ENCODE peak calls at places on chromosome 15, in four cellular contexts. W is GM23338, Q is MM.1S, H is GM23248. A is an unnamed sample. For H3K4me1 and H3F3A, the result is how much of the 10 kb centered on the place peaks cover.

GRCh38 chr15:92377083-92377789 is 16.4 kb upstream of the ST8SIA2 start:
- DNase-seq in W (no peak), Q (no peak), H (peak), A (no peak)

GRCh38 chr15:82315519-82316246 is 33.6 kb downstream of the GOLGA6L10 start:
- DNase-seq in W (no peak), Q (no peak), H (no peak), A (no peak)

GRCh38 chr15:57205999-57206398 is 170.3 kb upstream of the CGNL1 start:
- DNase-seq in W (no peak), Q (no peak), H (no peak), A (no peak)

GRCh38 chr15:94075349-94075748 is 156.0 kb upstream of the MCTP2 start:
- DNase-seq in W (no peak), Q (no peak), H (peak), A (no peak)

GRCh38 chr15:65110676-65111292 is 4.2 kb downstream of the UBAP1L start:
- DNase-seq in W (no peak), Q (no peak), H (peak), A (peak)

GRCh38 chr15:38696120-38696727 is 131.6 kb upstream of the RASGRP1 start:
- DNase-seq in W (no peak), Q (peak), H (peak), A (no peak)

GRCh38 chr15:76904461-76905012 is 603 bp downstream of the SCAPER start:
- DNase-seq in W (peak), Q (no peak), H (peak), A (peak)

GRCh38 chr15:90869601-90870353 is 1.4 kb downstream of the FURIN start:
- DNase-seq in W (peak), Q (no peak), H (peak), A (peak)

GRCh38 chr15:85452436-85452835 is 72.0 kb downstream of the AKAP13 start:
- DNase-seq in W (no peak), Q (no peak), H (no peak), A (no peak)

GRCh38 chr15:49589030-49589429 is 31.6 kb downstream of the FAM227B start:
- DNase-seq in W (no peak), Q (peak), H (no peak), A (no peak)

GRCh38 chr15:67832031-67832551 is 6.8 kb downstream of the SKOR1 start:
- DNase-seq in W (peak), Q (no peak), H (peak), A (peak)

GRCh38 chr15:40310001-40310959 is 2.5 kb upstream of the PLCB2 start:
- DNase-seq in W (peak), Q (peak), H (peak), A (peak)

GRCh38 chr15:44712108-44713005 is 1.0 kb downstream of the B2M start:
- DNase-seq in W (no peak), Q (peak), H (peak), A (no peak)

GRCh38 chr15:78069052-78069414 is 8.5 kb downstream of the TBC1D2B start:
- DNase-seq in W (no peak), Q (no peak), H (no peak), A (no peak)

GRCh38 chr15:78072080-78072892 is 5.2 kb downstream of the TBC1D2B start:
- DNase-seq in W (no peak), Q (no peak), H (peak), A (no peak)

GRCh38 chr15:78069630-78070029 is 7.9 kb downstream of the TBC1D2B start:
- DNase-seq in W (no peak), Q (no peak), H (no peak), A (no peak)

GRCh38 chr15:78071378-78071777 is 6.1 kb downstream of the TBC1D2B start:
- DNase-seq in W (no peak), Q (no peak), H (no peak), A (no peak)

GRCh38 chr15:78070049-78070698 is 7.3 kb downstream of the TBC1D2B start:
- DNase-seq in W (no peak), Q (no peak), H (no peak), A (no peak)
- H3K4me1 ChIP-seq in W (half or more), Q (half or more), H (half or more), A (under half)

GRCh38 chr15:71278989-71279756 is 163.9 kb downstream of the THSD4 start:
- DNase-seq in W (no peak), Q (no peak), H (peak), A (no peak)
- H3F3A ChIP-seq in W (under half), Q (under half), H (half or more), A (under half)

GRCh38 chr15:41773729-41774061 is 589 bp upstream of the MAPKBP1 start:
- DNase-seq in W (no peak), Q (no peak), H (no peak), A (peak)

GRCh38 chr15:41774062-41774872 is at the start of gene MAPKBP1:
- DNase-seq in W (peak), Q (peak), H (peak), A (peak)

GRCh38 chr15:41774873-41775417 is 661 bp downstream of the MAPKBP1 start:
- DNase-seq in W (no peak), Q (no peak), H (no peak), A (no peak)

GRCh38 chr15:41777421-41777973 is 3.2 kb downstream of the MAPKBP1 start:
- DNase-seq in W (no peak), Q (no peak), H (peak), A (no peak)

DNA sequence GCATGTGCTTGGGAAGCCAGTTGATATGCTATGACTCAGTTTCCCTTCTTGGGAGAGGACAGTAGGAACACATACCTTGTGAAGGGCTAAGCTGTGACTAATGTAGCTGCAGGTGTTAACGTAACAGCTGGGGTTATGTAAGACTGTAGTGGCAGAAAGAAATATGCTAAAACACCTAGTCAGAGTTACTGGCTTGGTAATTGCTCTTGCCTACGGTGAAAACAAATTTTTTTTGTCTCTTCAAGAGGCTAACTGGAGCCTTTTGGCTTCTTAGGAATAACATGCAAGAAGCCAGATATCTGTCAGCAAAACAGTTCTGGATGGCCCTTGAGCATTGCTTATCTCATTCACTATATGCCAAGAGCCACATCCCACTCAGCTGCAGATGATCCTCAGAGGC is 1.4 kb downstream of the MAPKBP1 start:
- DNase-seq in W (no peak), Q (no peak), H (peak), A (no peak)
- H3K4me1 ChIP-seq in W (under half), Q (under half), H (half or more), A (under half)

GRCh38 chr15:70672081-70672480 is 91.3 kb downstream of the UACA start:
- DNase-seq in W (no peak), Q (peak), H (no peak), A (no peak)
- H3F3A ChIP-seq in W (under half), Q (under half), H (under half), A (under half)